ENCODE peak calls at places on chromosomes 7 and 10, in four cellular contexts. E, I, Q and O are unnamed samples.

GRCh38 chr10:93604145-93604544 is 3.1 kb upstream of the RBP4 start:
- DNase-seq in E (no peak), I (no peak), Q (no peak), O (no peak)

GRCh38 chr10:55174419-55174818 is 373.4 kb upstream of the PCDH15 start:
- DNase-seq in E (no peak), I (peak; percentile 8), Q (no peak), O (peak; percentile 9)

GRCh38 chr7:6401536-6401935 is 46.2 kb downstream of the DAGLB start:
- DNase-seq in E (no peak), I (no peak), Q (no peak), O (no peak)

GRCh38 chr7:134004829-134005505 is 122.2 kb upstream of the LRGUK start:
- DNase-seq in E (no peak), I (no peak), Q (no peak), O (no peak)

GRCh38 chr7:130894146-130895005 is 160.4 kb upstream of the KLF14 start:
- DNase-seq in E (no peak), I (peak; percentile 65), Q (peak; percentile 68), O (no peak)

GRCh38 chr10:114081911-114082583 is 38.4 kb downstream of the ADRB1 start:
- DNase-seq in E (no peak), I (no peak), Q (no peak), O (no peak)

GRCh38 chr7:108413782-108414492 is 42.3 kb downstream of the NRCAM start:
- DNase-seq in E (no peak), I (no peak), Q (no peak), O (peak; percentile 33)

GRCh38 chr10:5292196-5292735 is 72.5 kb upstream of the UCN3 start:
- DNase-seq in E (no peak), I (no peak), Q (no peak), O (no peak)

GRCh38 chr7:126495001-126495400 is 757.7 kb downstream of the GRM8 start:
- DNase-seq in E (no peak), I (no peak), Q (no peak), O (no peak)

GRCh38 chr10:28256776-28257175 is 46.1 kb downstream of the MPP7 start:
- DNase-seq in E (no peak), I (no peak), Q (no peak), O (no peak)

GRCh38 chr7:51138121-51139085 is 178.2 kb downstream of the COBL start:
- DNase-seq in E (no peak), I (no peak), Q (no peak), O (no peak)

GRCh38 chr7:47383696-47384445 is 198.0 kb downstream of the TNS3 start:
- DNase-seq in E (no peak), I (no peak), Q (no peak), O (no peak)

GRCh38 chr7:150489812-150490211 is 24.9 kb upstream of the GIMAP7 start:
- DNase-seq in E (no peak), I (no peak), Q (no peak), O (no peak)

GRCh38 chr10:80168679-80169380 is 36.3 kb downstream of the PLAC9 start:
- DNase-seq in E (no peak), I (no peak), Q (peak; percentile 66), O (peak; percentile 38)

GRCh38 chr7:99210265-99210970 is 2.5 kb upstream of the KPNA7 start:
- DNase-seq in E (no peak), I (peak; percentile 88), Q (no peak), O (no peak)

GRCh38 chr7:47188653-47189315 is 393.1 kb downstream of the TNS3 start:
- DNase-seq in E (no peak), I (no peak), Q (peak; percentile 30), O (no peak)

GRCh38 chr10:83545901-83546391 is 593.4 kb upstream of the GHITM start:
- DNase-seq in E (peak; percentile 64), I (no peak), Q (no peak), O (no peak)

GRCh38 chr10:103452714-103453230 is 602 bp upstream of the CALHM2 start:
- DNase-seq in E (no peak), I (no peak), Q (no peak), O (no peak)

GRCh38 chr10:98080474-98080873 is 50.1 kb upstream of the CRTAC1 start:
- DNase-seq in E (no peak), I (no peak), Q (no peak), O (no peak)

GRCh38 chr7:3043544-3044395 is at the start of gene CARD11:
- DNase-seq in E (no peak), I (no peak), Q (peak; percentile 71), O (no peak)

GRCh38 chr10:25159591-25159990 is 15.2 kb upstream of the GPR158 start:
- DNase-seq in E (no peak), I (no peak), Q (no peak), O (no peak)
- TF ChIP-seq FOXK2 in E (no peak), I (no peak), Q (no peak), O (no peak)

GRCh38 chr7:30513762-30514161 is 9.1 kb upstream of the GGCT start:
- DNase-seq in E (no peak), I (no peak), Q (no peak), O (no peak)

GRCh38 chr7:30511973-30512662 is 7.5 kb upstream of the GGCT start:
- DNase-seq in E (no peak), I (no peak), Q (no peak), O (no peak)

GRCh38 chr7:30514177-30514576 is 9.5 kb upstream of the GGCT start:
- DNase-seq in E (no peak), I (no peak), Q (no peak), O (no peak)

GRCh38 chr7:30511494-30511893 is 6.9 kb upstream of the GGCT start:
- DNase-seq in E (no peak), I (no peak), Q (no peak), O (no peak)

DNA sequence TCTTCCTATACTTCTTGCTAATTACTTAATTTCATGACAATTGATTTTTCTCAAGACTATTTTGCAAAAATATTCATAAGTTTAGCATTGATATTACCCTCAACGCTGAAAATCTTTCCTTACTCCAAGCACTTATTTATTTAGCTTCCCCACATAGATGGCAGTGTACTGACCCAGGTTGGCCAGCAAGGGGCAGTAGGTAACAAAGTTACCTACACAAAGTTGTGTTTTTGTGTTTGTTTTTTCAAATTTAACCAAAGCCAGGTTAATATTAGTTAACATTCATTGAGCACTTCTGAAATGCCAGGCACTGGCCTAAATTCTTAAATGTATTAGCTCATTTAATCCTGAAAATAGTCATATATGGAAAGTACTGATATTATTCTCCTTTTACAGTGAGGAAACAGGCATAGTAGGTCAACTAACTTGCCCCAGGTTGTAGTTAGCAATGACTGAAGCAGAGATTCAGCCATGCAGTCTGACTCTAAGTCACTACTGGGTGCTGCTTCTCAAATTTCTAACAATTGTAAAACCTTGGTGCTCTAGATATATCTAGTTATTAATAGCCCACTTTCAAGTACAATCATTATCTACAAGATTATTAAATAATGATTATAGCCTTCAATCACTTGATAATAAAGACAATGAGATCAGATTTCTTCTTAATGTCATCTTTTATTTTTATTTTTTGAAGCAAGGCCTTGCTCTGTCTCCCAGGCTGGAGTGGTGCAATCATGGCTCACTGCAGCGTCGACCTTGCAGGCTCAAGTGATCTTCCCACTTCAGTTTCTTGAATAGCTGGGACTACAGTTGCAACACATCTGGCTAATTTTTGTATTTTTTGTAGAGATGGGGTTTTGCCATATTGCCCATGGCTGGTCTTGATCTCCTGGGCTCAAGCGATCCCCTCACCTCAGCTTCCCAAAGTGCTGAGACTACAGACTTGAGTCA is 5.8 kb upstream of the GGCT start:
- DNase-seq in E (no peak), I (peak; percentile 42), Q (peak; percentile 37), O (peak; percentile 28)
- TF ChIP-seq FOXK2 in E (no peak), I (no peak), Q (no peak), O (no peak)

GRCh38 chr10:90306187-90306586 is 551.7 kb downstream of the HTR7 start:
- DNase-seq in E (no peak), I (no peak), Q (no peak), O (peak; percentile 10)
- TF ChIP-seq FOXK2 in E (no peak), I (no peak), Q (no peak), O (no peak)

GRCh38 chr10:62047240-62047897 is 145.9 kb downstream of the ARID5B start:
- DNase-seq in E (no peak), I (no peak), Q (no peak), O (no peak)

GRCh38 chr10:62048473-62048872 is 147.0 kb downstream of the ARID5B start:
- DNase-seq in E (no peak), I (no peak), Q (no peak), O (no peak)

GRCh38 chr10:62048919-62049636 is 147.6 kb downstream of the ARID5B start:
- DNase-seq in E (no peak), I (peak; percentile 94), Q (peak; percentile 46), O (peak; percentile 71)

GRCh38 chr10:62046522-62047239 is 145.2 kb downstream of the ARID5B start:
- DNase-seq in E (peak; percentile 55), I (peak; percentile 67), Q (no peak), O (no peak)

GRCh38 chr10:62047960-62048383 is 146.5 kb downstream of the ARID5B start:
- DNase-seq in E (no peak), I (peak; percentile 25), Q (no peak), O (no peak)
- TF ChIP-seq FOXK2 in E (no peak), I (no peak), Q (no peak), O (no peak)